ENCODE peak calls at places on chromosomes 5 and 9, in ten cellular contexts. X is upper lobe of left lung, Z is HCT116, Y is stomach, S is prostate gland, Q is vagina, W is H1, V is K562, F is SK-N-SH, K is transverse colon. A is an unnamed sample.

GRCh38 chr5:98774192-98775046 is 956 bp downstream of the RGMB start:
- DNase-seq in Q (no peak), S (peak), Y (peak), X (peak), Z (no peak), F (peak), K (peak), W (no peak), V (no peak), A (no peak)

GRCh38 chr5:65925094-65925600 is 1.2 kb upstream of the ERBIN start:
- DNase-seq in Y (peak), Z (no peak), F (no peak), X (peak), V (peak), K (peak), S (peak), Q (peak), W (no peak), A (no peak)

GRCh38 chr9:130824079-130824478 is 11.0 kb upstream of the ABL1 start:
- DNase-seq in S (no peak), W (no peak), K (no peak), F (no peak), X (no peak), Z (no peak), Q (no peak), V (no peak), Y (no peak), A (no peak)

GRCh38 chr9:119961774-119962408 is 592.7 kb upstream of the BRINP1 start:
- DNase-seq in W (peak), Y (peak), K (peak), S (no peak), V (peak), F (peak), Q (no peak), Z (peak), X (peak), A (no peak)

GRCh38 chr5:10360686-10361085 is 7.2 kb downstream of the MARCHF6 start:
- DNase-seq in K (no peak), W (no peak), Y (no peak), Q (no peak), Z (no peak), S (no peak), X (no peak), V (no peak), F (no peak), A (no peak)

GRCh38 chr5:94693043-94693822 is 74.8 kb downstream of the SLF1 start:
- DNase-seq in V (no peak), Q (no peak), W (no peak), F (peak), Y (no peak), S (no peak), X (no peak), K (no peak), Z (peak), A (peak)

GRCh38 chr5:146345578-146346366 is 7.1 kb downstream of the POU4F3 start:
- DNase-seq in W (no peak), Q (no peak), K (no peak), V (no peak), S (no peak), X (peak), F (peak), Y (no peak), Z (no peak), A (no peak)

GRCh38 chr5:125277494-125278154 is 531.2 kb upstream of the ZNF608 start:
- DNase-seq in W (no peak), F (no peak), S (no peak), Q (no peak), Y (no peak), Z (peak), X (no peak), V (no peak), K (no peak), A (peak)

GRCh38 chr5:38551020-38552017 is 5.1 kb downstream of the LIFR start:
- DNase-seq in F (peak), Y (no peak), K (no peak), X (no peak), Z (peak), V (peak), S (no peak), Q (no peak), W (no peak), A (no peak)

GRCh38 chr9:137311171-137311970 is 9.3 kb upstream of the NRARP start:
- DNase-seq in S (peak), F (peak), V (peak), Q (no peak), W (no peak), Z (peak), K (peak), Y (peak), X (peak), A (no peak)

GRCh38 chr9:37870799-37871176 is 33.1 kb downstream of the SLC25A51 start:
- DNase-seq in Q (no peak), V (no peak), X (no peak), Y (no peak), S (peak), Z (no peak), F (no peak), W (no peak), K (peak), A (no peak)

GRCh38 chr5:157172408-157172807 is 6.3 kb upstream of the GARIN3 start:
- DNase-seq in K (peak), W (no peak), V (no peak), F (no peak), X (peak), Y (no peak), Q (no peak), S (no peak), Z (no peak), A (no peak)

GRCh38 chr5:172713113-172713808 is 57.7 kb downstream of the DUSP1 start:
- DNase-seq in V (peak), K (peak), X (peak), W (no peak), S (peak), F (peak), Y (peak), Q (no peak), Z (no peak), A (no peak)

GRCh38 chr9:95024097-95024671 is 293.3 kb downstream of the FANCC start:
- DNase-seq in F (no peak), V (no peak), X (no peak), Y (peak), W (no peak), S (no peak), Z (no peak), Q (no peak), K (no peak), A (no peak)

GRCh38 chr9:93244101-93244500 is 60.2 kb downstream of the WNK2 start:
- DNase-seq in W (no peak), X (no peak), Q (no peak), K (no peak), V (no peak), Y (no peak), S (no peak), Z (no peak), F (no peak), A (no peak)

GRCh38 chr9:91676042-91676441 is 252.4 kb upstream of the NFIL3 start:
- DNase-seq in Q (no peak), X (no peak), K (no peak), Z (peak), F (no peak), V (no peak), S (no peak), Y (no peak), W (no peak), A (no peak)

GRCh38 chr5:80798633-80799032 is 143.8 kb upstream of the DHFR start:
- DNase-seq in Q (no peak), W (no peak), V (no peak), K (no peak), Y (no peak), X (no peak), Z (no peak), S (no peak), F (no peak), A (no peak)

GRCh38 chr9:23945897-23946296 is 119.9 kb upstream of the ELAVL2 start:
- DNase-seq in X (peak), Z (no peak), W (no peak), Q (no peak), K (no peak), V (no peak), S (no peak), F (no peak), Y (no peak), A (no peak)

GRCh38 chr5:123732261-123732660 is 220.3 kb downstream of the CSNK1G3 start:
- DNase-seq in X (no peak), F (no peak), W (no peak), Q (no peak), Z (no peak), Y (no peak), S (no peak), V (no peak), K (no peak), A (no peak)

GRCh38 chr9:122029898-122030297 is 63.2 kb downstream of the TTLL11 start:
- DNase-seq in S (no peak), W (no peak), Y (no peak), Q (no peak), X (no peak), V (no peak), K (no peak), Z (no peak), F (no peak), A (no peak)

GRCh38 chr5:179914032-179914755 is 6.5 kb upstream of the TBC1D9B start:
- DNase-seq in K (peak), X (no peak), F (no peak), V (no peak), S (peak), Q (no peak), Y (no peak), W (no peak), Z (no peak), A (peak)

GRCh38 chr9:99973455-99973854 is 67.0 kb downstream of the STX17 start:
- DNase-seq in Z (no peak), K (no peak), Q (no peak), Y (no peak), W (no peak), V (no peak), S (no peak), F (no peak), X (no peak), A (no peak)

GRCh38 chr9:5511476-5511875 is 1.1 kb downstream of the PDCD1LG2 start:
- DNase-seq in W (no peak), X (no peak), V (no peak), Z (no peak), F (no peak), Q (no peak), Y (no peak), S (no peak), K (no peak), A (no peak)
- H3K27ac ChIP-seq in W (no peak), X (peak), V (no peak), Z (no peak), F (peak), Q (peak), Y (no peak), S (no peak), K (peak), A (no peak)

GRCh38 chr9:114153761-114154596 is 1.4 kb upstream of the COL27A1 start:
- DNase-seq in W (no peak), Z (no peak), K (no peak), V (no peak), F (peak), X (peak), Y (peak), Q (no peak), S (peak), A (no peak)
- TF ChIP-seq CTCF in W (peak), Z (peak), K (no peak), V (no peak), F (peak), X (peak), Y (no peak), Q (no peak), S (peak), A (peak)

GRCh38 chr5:143177263-143177994 is 226.1 kb downstream of the NR3C1 start:
- DNase-seq in K (no peak), F (no peak), Z (no peak), S (peak), X (no peak), W (no peak), Y (peak), Q (no peak), V (no peak), A (peak)
- TF ChIP-seq POLR2AphosphoS5 in K (no peak), F (peak), Z (no peak), S (no peak), X (no peak), W (no peak), Y (peak), Q (no peak), V (no peak), A (no peak)

GRCh38 chr5:74242516-74242915 is 398.0 kb downstream of the ENC1 start:
- DNase-seq in F (no peak), Y (no peak), Q (no peak), Z (no peak), K (no peak), V (no peak), X (no peak), W (no peak), S (no peak), A (no peak)
- H3K27ac ChIP-seq in F (no peak), Y (no peak), Q (no peak), Z (no peak), K (no peak), V (no peak), X (no peak), W (no peak), S (no peak), A (no peak)

DNA sequence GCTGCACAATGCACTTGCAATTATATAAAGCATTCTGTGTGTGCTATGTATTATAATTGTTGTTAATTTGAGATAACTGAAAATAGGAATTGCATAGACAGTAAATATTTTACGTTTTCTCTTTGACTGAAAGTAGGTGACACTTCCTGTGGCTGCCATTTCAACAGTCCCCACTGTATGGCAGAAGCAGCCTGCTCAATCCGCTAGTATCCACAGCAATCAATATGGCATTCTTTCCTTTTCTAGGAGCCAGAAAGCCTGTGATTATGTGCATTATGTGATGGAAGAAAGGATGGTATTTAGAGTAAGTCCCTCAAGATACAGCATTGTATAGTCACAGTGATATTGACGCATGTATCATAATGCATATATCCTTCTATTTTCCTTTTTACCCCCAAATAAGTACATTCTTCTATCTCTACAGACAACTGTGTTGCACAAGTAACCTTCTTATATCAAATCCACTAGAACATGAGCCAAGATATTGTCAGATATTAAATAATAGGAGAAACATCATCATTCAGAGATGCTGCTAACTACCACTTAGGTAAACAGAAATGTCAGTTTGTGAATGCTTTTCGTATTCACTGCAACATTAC is 59.7 kb downstream of the CARTPT start:
- DNase-seq in W (no peak), F (peak), K (no peak), V (no peak), Z (peak), X (no peak), Q (no peak), Y (no peak), S (peak), A (no peak)
- TF ChIP-seq CTCF in W (peak), F (peak), K (peak), V (no peak), Z (peak), X (no peak), Q (no peak), Y (no peak), S (no peak), A (peak)

DNA sequence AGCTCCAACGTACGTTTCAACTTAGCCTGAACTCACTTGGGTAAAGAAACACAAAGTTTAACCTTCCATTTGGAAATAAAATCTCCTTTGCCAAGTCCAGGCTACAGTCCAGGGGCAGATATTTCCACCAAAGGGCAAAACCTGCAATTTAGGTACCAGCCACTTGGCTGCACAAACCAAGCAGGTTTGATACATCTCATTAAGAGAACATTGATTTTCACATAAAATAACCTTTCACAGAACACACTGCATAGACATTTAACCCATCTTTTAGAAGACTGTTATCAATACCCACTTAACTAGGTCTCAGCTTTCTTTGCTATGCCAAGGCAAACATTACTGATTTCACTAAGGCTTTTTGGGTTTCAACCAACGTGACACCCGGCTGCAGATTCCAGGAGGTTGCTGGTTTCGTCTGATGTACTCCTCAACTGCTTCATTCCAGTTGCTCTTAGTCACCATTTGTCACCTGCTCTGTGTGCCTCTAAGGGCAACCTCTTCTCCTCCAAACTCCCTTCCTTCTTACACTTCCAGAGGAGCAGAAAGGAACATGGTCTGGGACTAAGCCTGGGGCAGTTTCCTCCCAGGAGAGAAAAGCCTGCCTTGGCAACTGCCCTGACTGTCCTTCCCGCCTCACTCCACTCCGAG is 67.1 kb downstream of the EPB41L4B start:
- DNase-seq in X (no peak), Q (no peak), Z (peak), K (no peak), F (no peak), V (no peak), S (peak), Y (peak), W (no peak), A (peak)
- TF ChIP-seq POLR2AphosphoS5 in X (no peak), Q (no peak), Z (no peak), K (no peak), F (no peak), V (no peak), S (peak), Y (no peak), W (no peak), A (no peak)

GRCh38 chr9:84754896-84755295 is 85.4 kb downstream of the NTRK2 start:
- DNase-seq in K (no peak), Y (no peak), Q (no peak), S (no peak), V (no peak), W (no peak), F (no peak), X (no peak), Z (no peak), A (no peak)
- H3K27ac ChIP-seq in K (no peak), Y (no peak), Q (no peak), S (no peak), V (no peak), W (no peak), F (peak), X (no peak), Z (no peak), A (no peak)

DNA sequence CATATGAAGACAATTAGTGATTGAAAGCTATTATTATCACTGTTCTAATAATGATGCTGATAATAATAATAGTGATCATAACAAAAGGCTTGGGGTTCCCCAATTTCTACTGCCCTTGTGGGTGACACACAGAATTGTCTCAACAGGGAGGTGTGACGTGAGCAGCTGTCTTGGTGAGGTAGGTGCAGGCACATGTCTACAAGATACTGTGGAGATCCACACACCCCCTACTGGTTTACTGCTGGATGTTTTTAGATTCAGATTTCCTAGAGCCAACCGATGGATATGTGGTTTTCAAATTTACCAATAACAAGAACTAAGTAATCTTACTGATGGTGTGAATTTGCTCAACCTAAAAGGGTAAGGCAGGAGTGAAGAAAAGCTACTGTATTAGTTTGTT is 139.0 kb downstream of the TARS1 start:
- DNase-seq in K (no peak), X (no peak), Y (no peak), S (no peak), Q (no peak), Z (no peak), V (no peak), W (no peak), F (no peak), A (no peak)
- TF ChIP-seq CTCF in K (no peak), X (no peak), Y (no peak), S (no peak), Q (no peak), Z (peak), V (no peak), W (no peak), F (no peak), A (no peak)